ENCODE peak calls at places on chromosomes 2 and 18, in seven cellular contexts. One of them, this sample, is unnamed.

GRCh38 chr18:13217971-13218375 is 587 bp upstream of the LDLRAD4 start:
- DNase-seq in upper lobe of right lung: peak
- DNase-seq in HL-60: no peak
- DNase-seq in GM20000: peak
- DNase-seq in omental fat pad: no peak
- DNase-seq in B cell: no peak
- DNase-seq in H9: no peak
- DNase-seq in this sample: no peak

GRCh38 chr2:207143474-207144190 is 22.1 kb downstream of the KLF7 start:
- DNase-seq in upper lobe of right lung: peak
- DNase-seq in HL-60: peak
- DNase-seq in GM20000: no peak
- DNase-seq in omental fat pad: no peak
- DNase-seq in B cell: no peak
- DNase-seq in H9: peak
- DNase-seq in this sample: peak

GRCh38 chr2:168543037-168543436 is 87.0 kb downstream of the CERS6 start:
- DNase-seq in upper lobe of right lung: no peak
- DNase-seq in HL-60: no peak
- DNase-seq in GM20000: no peak
- DNase-seq in omental fat pad: no peak
- DNase-seq in B cell: no peak
- DNase-seq in H9: no peak
- DNase-seq in this sample: no peak

GRCh38 chr18:42442661-42443060 is 487.6 kb downstream of the PIK3C3 start:
- DNase-seq in upper lobe of right lung: no peak
- DNase-seq in HL-60: no peak
- DNase-seq in GM20000: no peak
- DNase-seq in omental fat pad: no peak
- DNase-seq in B cell: no peak
- DNase-seq in H9: no peak
- DNase-seq in this sample: no peak

GRCh38 chr2:101842471-101842870 is 145.0 kb downstream of the MAP4K4 start:
- DNase-seq in upper lobe of right lung: no peak
- DNase-seq in HL-60: no peak
- DNase-seq in GM20000: no peak
- DNase-seq in omental fat pad: no peak
- DNase-seq in B cell: no peak
- DNase-seq in H9: no peak
- DNase-seq in this sample: no peak

GRCh38 chr18:48802543-48803428 is 148.0 kb downstream of the SMAD7 start:
- DNase-seq in upper lobe of right lung: peak
- DNase-seq in HL-60: no peak
- DNase-seq in GM20000: no peak
- DNase-seq in omental fat pad: peak
- DNase-seq in B cell: no peak
- DNase-seq in H9: peak
- DNase-seq in this sample: peak

GRCh38 chr2:105652014-105652796 is 92.5 kb upstream of the NCK2 start:
- DNase-seq in upper lobe of right lung: no peak
- DNase-seq in HL-60: no peak
- DNase-seq in GM20000: no peak
- DNase-seq in omental fat pad: no peak
- DNase-seq in B cell: no peak
- DNase-seq in H9: peak
- DNase-seq in this sample: no peak

GRCh38 chr2:171081649-171082111 is 79.0 kb downstream of the TLK1 start:
- DNase-seq in upper lobe of right lung: no peak
- DNase-seq in HL-60: no peak
- DNase-seq in GM20000: no peak
- DNase-seq in omental fat pad: no peak
- DNase-seq in B cell: no peak
- DNase-seq in H9: no peak
- DNase-seq in this sample: no peak

GRCh38 chr2:138176862-138177439 is 212.7 kb downstream of the HNMT start:
- DNase-seq in upper lobe of right lung: no peak
- DNase-seq in HL-60: no peak
- DNase-seq in GM20000: no peak
- DNase-seq in omental fat pad: no peak
- DNase-seq in B cell: no peak
- DNase-seq in H9: no peak
- DNase-seq in this sample: no peak

GRCh38 chr2:217685255-217685605 is 317.6 kb downstream of the TNS1 start:
- DNase-seq in upper lobe of right lung: peak
- DNase-seq in HL-60: no peak
- DNase-seq in GM20000: no peak
- DNase-seq in omental fat pad: peak
- DNase-seq in B cell: no peak
- DNase-seq in H9: no peak
- DNase-seq in this sample: peak

GRCh38 chr18:51253476-51253875 is 56.0 kb upstream of the MEX3C start:
- DNase-seq in upper lobe of right lung: no peak
- DNase-seq in HL-60: no peak
- DNase-seq in GM20000: no peak
- DNase-seq in omental fat pad: no peak
- DNase-seq in B cell: no peak
- DNase-seq in H9: no peak
- DNase-seq in this sample: no peak

GRCh38 chr2:215758691-215759090 is 254.7 kb downstream of the MREG start:
- DNase-seq in upper lobe of right lung: no peak
- DNase-seq in HL-60: no peak
- DNase-seq in GM20000: no peak
- DNase-seq in omental fat pad: no peak
- DNase-seq in B cell: no peak
- DNase-seq in H9: no peak
- DNase-seq in this sample: no peak

GRCh38 chr2:65030933-65031332 is 25.3 kb upstream of the CEP68 start:
- DNase-seq in upper lobe of right lung: no peak
- DNase-seq in HL-60: no peak
- DNase-seq in GM20000: no peak
- DNase-seq in omental fat pad: no peak
- DNase-seq in B cell: no peak
- DNase-seq in H9: no peak
- DNase-seq in this sample: no peak
- TF ChIP-seq CTCF in upper lobe of right lung: no peak
- TF ChIP-seq CTCF in HL-60: no peak
- TF ChIP-seq CTCF in GM20000: no peak
- TF ChIP-seq CTCF in omental fat pad: no peak
- TF ChIP-seq CTCF in B cell: no peak
- TF ChIP-seq CTCF in H9: no peak
- TF ChIP-seq CTCF in this sample: no peak

GRCh38 chr2:18267501-18267900 is 293.0 kb downstream of the RDH14 start:
- DNase-seq in upper lobe of right lung: no peak
- DNase-seq in HL-60: no peak
- DNase-seq in GM20000: no peak
- DNase-seq in omental fat pad: no peak
- DNase-seq in B cell: no peak
- DNase-seq in H9: no peak
- DNase-seq in this sample: no peak

GRCh38 chr2:18262601-18263000 is 297.9 kb downstream of the RDH14 start:
- DNase-seq in upper lobe of right lung: no peak
- DNase-seq in HL-60: no peak
- DNase-seq in GM20000: no peak
- DNase-seq in omental fat pad: no peak
- DNase-seq in B cell: no peak
- DNase-seq in H9: no peak
- DNase-seq in this sample: no peak

GRCh38 chr2:18265614-18266013 is 294.8 kb downstream of the RDH14 start:
- DNase-seq in upper lobe of right lung: no peak
- DNase-seq in HL-60: no peak
- DNase-seq in GM20000: no peak
- DNase-seq in omental fat pad: no peak
- DNase-seq in B cell: no peak
- DNase-seq in H9: no peak
- DNase-seq in this sample: no peak

GRCh38 chr2:18268400-18268799 is 292.1 kb downstream of the RDH14 start:
- DNase-seq in upper lobe of right lung: no peak
- DNase-seq in HL-60: no peak
- DNase-seq in GM20000: no peak
- DNase-seq in omental fat pad: no peak
- DNase-seq in B cell: no peak
- DNase-seq in H9: no peak
- DNase-seq in this sample: no peak

GRCh38 chr2:18266188-18266587 is 294.3 kb downstream of the RDH14 start:
- DNase-seq in upper lobe of right lung: no peak
- DNase-seq in HL-60: no peak
- DNase-seq in GM20000: peak
- DNase-seq in omental fat pad: no peak
- DNase-seq in B cell: no peak
- DNase-seq in H9: no peak
- DNase-seq in this sample: no peak
- TF ChIP-seq CTCF in upper lobe of right lung: no peak
- TF ChIP-seq CTCF in HL-60: no peak
- TF ChIP-seq CTCF in GM20000: no peak
- TF ChIP-seq CTCF in omental fat pad: no peak
- TF ChIP-seq CTCF in B cell: no peak
- TF ChIP-seq CTCF in H9: peak
- TF ChIP-seq CTCF in this sample: peak

GRCh38 chr2:104078431-104079157 is 775.3 kb upstream of the POU3F3 start:
- DNase-seq in upper lobe of right lung: no peak
- DNase-seq in HL-60: no peak
- DNase-seq in GM20000: no peak
- DNase-seq in omental fat pad: no peak
- DNase-seq in B cell: no peak
- DNase-seq in H9: peak
- DNase-seq in this sample: peak
- TF ChIP-seq CTCF in upper lobe of right lung: no peak
- TF ChIP-seq CTCF in HL-60: no peak
- TF ChIP-seq CTCF in GM20000: no peak
- TF ChIP-seq CTCF in omental fat pad: no peak
- TF ChIP-seq CTCF in B cell: no peak
- TF ChIP-seq CTCF in H9: peak
- TF ChIP-seq CTCF in this sample: peak

GRCh38 chr2:20433249-20433648 is 13.6 kb upstream of the RHOB start:
- DNase-seq in upper lobe of right lung: no peak
- DNase-seq in HL-60: no peak
- DNase-seq in GM20000: no peak
- DNase-seq in omental fat pad: no peak
- DNase-seq in B cell: no peak
- DNase-seq in H9: no peak
- DNase-seq in this sample: no peak
- TF ChIP-seq CTCF in upper lobe of right lung: no peak
- TF ChIP-seq CTCF in HL-60: no peak
- TF ChIP-seq CTCF in GM20000: no peak
- TF ChIP-seq CTCF in omental fat pad: no peak
- TF ChIP-seq CTCF in B cell: no peak
- TF ChIP-seq CTCF in H9: no peak
- TF ChIP-seq CTCF in this sample: no peak

GRCh38 chr2:186561467-186562208 is 28.2 kb upstream of the ITGAV start:
- DNase-seq in upper lobe of right lung: no peak
- DNase-seq in HL-60: no peak
- DNase-seq in GM20000: no peak
- DNase-seq in omental fat pad: no peak
- DNase-seq in B cell: no peak
- DNase-seq in H9: no peak
- DNase-seq in this sample: no peak
- TF ChIP-seq CTCF in upper lobe of right lung: no peak
- TF ChIP-seq CTCF in HL-60: no peak
- TF ChIP-seq CTCF in GM20000: no peak
- TF ChIP-seq CTCF in omental fat pad: no peak
- TF ChIP-seq CTCF in B cell: no peak
- TF ChIP-seq CTCF in H9: no peak
- TF ChIP-seq CTCF in this sample: no peak

This sample was measured in nephron progenitor cell.